ENCODE peak calls at places on chromosomes 12 and 14, in ten cellular contexts. One of them, this sample, is unnamed.

GRCh38 chr14:75981826-75982723 is at the start of gene TGFB3:
- DNase-seq in small intestine: peak; percentile 78
- DNase-seq in lower leg skin: peak; percentile 79
- DNase-seq in foreskin fibroblast: peak; percentile 95
- DNase-seq in Panc1: no peak
- DNase-seq in mucosa of descending colon: peak; percentile 84
- DNase-seq in left ventricle myocardium inferior: peak; percentile 85
- DNase-seq in GM23338: peak; percentile 88
- DNase-seq in CD8-positive, alpha-beta T cell: peak; percentile 77
- DNase-seq in astrocyte of the spinal cord: peak; percentile 96
- DNase-seq in this sample: peak; percentile 95

GRCh38 chr14:69664865-69665526 is 53.6 kb downstream of the SUSD6 start:
- DNase-seq in small intestine: no peak
- DNase-seq in lower leg skin: no peak
- DNase-seq in foreskin fibroblast: no peak
- DNase-seq in Panc1: no peak
- DNase-seq in mucosa of descending colon: no peak
- DNase-seq in left ventricle myocardium inferior: no peak
- DNase-seq in GM23338: no peak
- DNase-seq in CD8-positive, alpha-beta T cell: no peak
- DNase-seq in astrocyte of the spinal cord: no peak
- DNase-seq in this sample: no peak

GRCh38 chr14:94612580-94613554 is 676 bp downstream of the SERPINA3 start:
- DNase-seq in small intestine: no peak
- DNase-seq in lower leg skin: no peak
- DNase-seq in foreskin fibroblast: peak; percentile 40
- DNase-seq in Panc1: no peak
- DNase-seq in mucosa of descending colon: no peak
- DNase-seq in left ventricle myocardium inferior: peak; percentile 57
- DNase-seq in GM23338: no peak
- DNase-seq in CD8-positive, alpha-beta T cell: no peak
- DNase-seq in astrocyte of the spinal cord: no peak
- DNase-seq in this sample: no peak

GRCh38 chr12:2826721-2827515 is 7.9 kb downstream of the NRIP2 start:
- DNase-seq in small intestine: no peak
- DNase-seq in lower leg skin: no peak
- DNase-seq in foreskin fibroblast: no peak
- DNase-seq in Panc1: no peak
- DNase-seq in mucosa of descending colon: no peak
- DNase-seq in left ventricle myocardium inferior: no peak
- DNase-seq in GM23338: no peak
- DNase-seq in CD8-positive, alpha-beta T cell: no peak
- DNase-seq in astrocyte of the spinal cord: peak; percentile 43
- DNase-seq in this sample: no peak

GRCh38 chr12:127342861-127343260 is 924.1 kb upstream of the TMEM132C start:
- DNase-seq in small intestine: no peak
- DNase-seq in lower leg skin: no peak
- DNase-seq in foreskin fibroblast: no peak
- DNase-seq in Panc1: no peak
- DNase-seq in mucosa of descending colon: no peak
- DNase-seq in left ventricle myocardium inferior: no peak
- DNase-seq in GM23338: no peak
- DNase-seq in CD8-positive, alpha-beta T cell: no peak
- DNase-seq in astrocyte of the spinal cord: peak; percentile 42
- DNase-seq in this sample: no peak

GRCh38 chr12:27052176-27052575 is 29.8 kb downstream of the MED21 start:
- DNase-seq in small intestine: no peak
- DNase-seq in lower leg skin: no peak
- DNase-seq in foreskin fibroblast: no peak
- DNase-seq in Panc1: no peak
- DNase-seq in mucosa of descending colon: no peak
- DNase-seq in left ventricle myocardium inferior: no peak
- DNase-seq in GM23338: no peak
- DNase-seq in CD8-positive, alpha-beta T cell: no peak
- DNase-seq in astrocyte of the spinal cord: no peak
- DNase-seq in this sample: no peak

GRCh38 chr12:98399532-98399931 is 115.9 kb upstream of the TMPO start:
- DNase-seq in small intestine: peak; percentile 27
- DNase-seq in lower leg skin: no peak
- DNase-seq in foreskin fibroblast: peak; percentile 58
- DNase-seq in Panc1: no peak
- DNase-seq in mucosa of descending colon: no peak
- DNase-seq in left ventricle myocardium inferior: no peak
- DNase-seq in GM23338: peak; percentile 58
- DNase-seq in CD8-positive, alpha-beta T cell: peak; percentile 42
- DNase-seq in astrocyte of the spinal cord: peak; percentile 88
- DNase-seq in this sample: no peak

GRCh38 chr12:62813031-62813829 is 121.7 kb downstream of the PPM1H start:
- DNase-seq in small intestine: peak; percentile 42
- DNase-seq in lower leg skin: peak; percentile 43
- DNase-seq in foreskin fibroblast: peak; percentile 86
- DNase-seq in Panc1: peak; percentile 42
- DNase-seq in mucosa of descending colon: no peak
- DNase-seq in left ventricle myocardium inferior: peak; percentile 68
- DNase-seq in GM23338: peak; percentile 89
- DNase-seq in CD8-positive, alpha-beta T cell: peak; percentile 19
- DNase-seq in astrocyte of the spinal cord: peak; percentile 69
- DNase-seq in this sample: peak; percentile 91

GRCh38 chr12:30428098-30428497 is 267.6 kb downstream of the IPO8 start:
- DNase-seq in small intestine: no peak
- DNase-seq in lower leg skin: no peak
- DNase-seq in foreskin fibroblast: no peak
- DNase-seq in Panc1: no peak
- DNase-seq in mucosa of descending colon: no peak
- DNase-seq in left ventricle myocardium inferior: no peak
- DNase-seq in GM23338: no peak
- DNase-seq in CD8-positive, alpha-beta T cell: no peak
- DNase-seq in astrocyte of the spinal cord: no peak
- DNase-seq in this sample: no peak

GRCh38 chr12:57898308-57898970 is 42.9 kb upstream of the ATP23 start:
- DNase-seq in small intestine: no peak
- DNase-seq in lower leg skin: no peak
- DNase-seq in foreskin fibroblast: peak; percentile 44
- DNase-seq in Panc1: no peak
- DNase-seq in mucosa of descending colon: no peak
- DNase-seq in left ventricle myocardium inferior: no peak
- DNase-seq in GM23338: no peak
- DNase-seq in CD8-positive, alpha-beta T cell: no peak
- DNase-seq in astrocyte of the spinal cord: peak; percentile 1
- DNase-seq in this sample: peak; percentile 46

GRCh38 chr12:45379261-45379660 is 163.4 kb downstream of the ANO6 start:
- DNase-seq in small intestine: peak; percentile 63
- DNase-seq in lower leg skin: no peak
- DNase-seq in foreskin fibroblast: peak; percentile 61
- DNase-seq in Panc1: peak; percentile 33
- DNase-seq in mucosa of descending colon: no peak
- DNase-seq in left ventricle myocardium inferior: no peak
- DNase-seq in GM23338: no peak
- DNase-seq in CD8-positive, alpha-beta T cell: no peak
- DNase-seq in astrocyte of the spinal cord: peak; percentile 43
- DNase-seq in this sample: no peak

GRCh38 chr14:90760055-90760444 is 56.2 kb downstream of the TTC7B start:
- DNase-seq in small intestine: no peak
- DNase-seq in lower leg skin: no peak
- DNase-seq in foreskin fibroblast: no peak
- DNase-seq in Panc1: no peak
- DNase-seq in mucosa of descending colon: no peak
- DNase-seq in left ventricle myocardium inferior: no peak
- DNase-seq in GM23338: no peak
- DNase-seq in CD8-positive, alpha-beta T cell: no peak
- DNase-seq in astrocyte of the spinal cord: no peak
- DNase-seq in this sample: no peak

GRCh38 chr12:113601656-113602263 is 130.1 kb upstream of the LHX5 start:
- DNase-seq in small intestine: no peak
- DNase-seq in lower leg skin: no peak
- DNase-seq in foreskin fibroblast: no peak
- DNase-seq in Panc1: no peak
- DNase-seq in mucosa of descending colon: no peak
- DNase-seq in left ventricle myocardium inferior: no peak
- DNase-seq in GM23338: peak; percentile 70
- DNase-seq in CD8-positive, alpha-beta T cell: no peak
- DNase-seq in astrocyte of the spinal cord: no peak
- DNase-seq in this sample: no peak

GRCh38 chr12:23771230-23771949 is 178.1 kb downstream of the SOX5 start:
- DNase-seq in small intestine: no peak
- DNase-seq in lower leg skin: peak; percentile 15
- DNase-seq in foreskin fibroblast: no peak
- DNase-seq in Panc1: no peak
- DNase-seq in mucosa of descending colon: no peak
- DNase-seq in left ventricle myocardium inferior: peak; percentile 48
- DNase-seq in GM23338: no peak
- DNase-seq in CD8-positive, alpha-beta T cell: no peak
- DNase-seq in astrocyte of the spinal cord: peak; percentile 18
- DNase-seq in this sample: peak; percentile 76

GRCh38 chr12:121927798-121928197 is 9.4 kb downstream of the CFAP251 start:
- DNase-seq in small intestine: no peak
- DNase-seq in lower leg skin: no peak
- DNase-seq in foreskin fibroblast: peak; percentile 27
- DNase-seq in Panc1: no peak
- DNase-seq in mucosa of descending colon: no peak
- DNase-seq in left ventricle myocardium inferior: no peak
- DNase-seq in GM23338: no peak
- DNase-seq in CD8-positive, alpha-beta T cell: no peak
- DNase-seq in astrocyte of the spinal cord: no peak
- DNase-seq in this sample: no peak

GRCh38 chr12:121930862-121931261 is 12.5 kb downstream of the CFAP251 start:
- DNase-seq in small intestine: no peak
- DNase-seq in lower leg skin: no peak
- DNase-seq in foreskin fibroblast: no peak
- DNase-seq in Panc1: no peak
- DNase-seq in mucosa of descending colon: no peak
- DNase-seq in left ventricle myocardium inferior: no peak
- DNase-seq in GM23338: no peak
- DNase-seq in CD8-positive, alpha-beta T cell: no peak
- DNase-seq in astrocyte of the spinal cord: no peak
- DNase-seq in this sample: no peak

GRCh38 chr12:121932176-121932536 is 13.8 kb downstream of the CFAP251 start:
- DNase-seq in small intestine: no peak
- DNase-seq in lower leg skin: no peak
- DNase-seq in foreskin fibroblast: no peak
- DNase-seq in Panc1: no peak
- DNase-seq in mucosa of descending colon: no peak
- DNase-seq in left ventricle myocardium inferior: no peak
- DNase-seq in GM23338: no peak
- DNase-seq in CD8-positive, alpha-beta T cell: no peak
- DNase-seq in astrocyte of the spinal cord: no peak
- DNase-seq in this sample: no peak

GRCh38 chr12:121925361-121925725 is 7.0 kb downstream of the CFAP251 start:
- DNase-seq in small intestine: no peak
- DNase-seq in lower leg skin: no peak
- DNase-seq in foreskin fibroblast: peak; percentile 93
- DNase-seq in Panc1: no peak
- DNase-seq in mucosa of descending colon: no peak
- DNase-seq in left ventricle myocardium inferior: no peak
- DNase-seq in GM23338: no peak
- DNase-seq in CD8-positive, alpha-beta T cell: no peak
- DNase-seq in astrocyte of the spinal cord: peak; percentile 83
- DNase-seq in this sample: no peak

DNA sequence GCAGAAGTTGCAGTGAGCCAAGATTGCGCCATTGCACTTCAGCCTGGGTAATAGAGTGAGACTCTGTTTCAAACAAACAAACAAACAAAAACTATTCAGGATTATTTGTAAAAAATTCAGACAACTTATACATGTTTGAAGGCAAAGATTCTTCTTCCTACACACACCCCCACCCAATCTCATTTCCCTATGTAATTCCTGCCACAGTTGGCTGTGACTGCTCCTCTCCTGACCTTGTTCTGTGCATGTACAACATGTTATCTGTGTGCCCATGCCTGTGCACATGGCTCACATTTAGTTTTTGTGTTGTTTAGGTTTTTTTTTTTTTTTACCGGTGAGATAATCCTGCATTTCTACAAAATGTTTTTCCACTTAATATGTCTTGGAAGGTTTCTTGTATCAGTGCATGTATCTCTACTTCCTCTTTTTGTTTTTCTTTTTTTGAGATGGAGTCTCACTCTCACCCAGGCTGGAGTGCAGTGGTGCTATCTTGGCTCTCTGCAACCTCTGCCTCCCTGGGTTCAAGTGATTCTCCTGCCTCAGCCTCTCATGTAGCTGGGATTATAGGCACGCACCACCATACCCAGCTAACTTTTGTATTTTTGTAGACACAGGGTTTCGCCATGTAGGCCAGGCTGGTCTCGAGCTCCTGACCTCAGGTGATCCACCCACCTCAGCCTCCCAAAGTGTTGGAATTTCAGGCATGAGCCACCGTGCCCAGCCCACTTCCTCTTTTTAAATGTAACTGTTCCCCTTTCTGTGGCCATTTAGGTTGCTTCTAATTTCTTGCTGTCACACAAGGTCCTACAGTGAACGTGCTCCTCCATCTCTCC is 8.7 kb downstream of the CFAP251 start:
- DNase-seq in small intestine: no peak
- DNase-seq in lower leg skin: no peak
- DNase-seq in foreskin fibroblast: no peak
- DNase-seq in Panc1: no peak
- DNase-seq in mucosa of descending colon: no peak
- DNase-seq in left ventricle myocardium inferior: no peak
- DNase-seq in GM23338: peak; percentile 43
- DNase-seq in CD8-positive, alpha-beta T cell: no peak
- DNase-seq in astrocyte of the spinal cord: no peak
- DNase-seq in this sample: no peak
- H3K4me3 ChIP-seq in small intestine: no peak overlapping the region
- H3K4me3 ChIP-seq in lower leg skin: no peak overlapping the region
- H3K4me3 ChIP-seq in foreskin fibroblast: no peak overlapping the region
- H3K4me3 ChIP-seq in Panc1: no peak overlapping the region
- H3K4me3 ChIP-seq in mucosa of descending colon: no peak overlapping the region
- H3K4me3 ChIP-seq in left ventricle myocardium inferior: no peak overlapping the region
- H3K4me3 ChIP-seq in GM23338: no peak overlapping the region
- H3K4me3 ChIP-seq in CD8-positive, alpha-beta T cell: no peak overlapping the region
- H3K4me3 ChIP-seq in astrocyte of the spinal cord: no peak overlapping the region
- H3K4me3 ChIP-seq in this sample: no peak overlapping the region

GRCh38 chr12:124867389-124867930 is 3.8 kb upstream of the SCARB1 start:
- DNase-seq in small intestine: peak; percentile 80
- DNase-seq in lower leg skin: no peak
- DNase-seq in foreskin fibroblast: peak; percentile 34
- DNase-seq in Panc1: no peak
- DNase-seq in mucosa of descending colon: no peak
- DNase-seq in left ventricle myocardium inferior: no peak
- DNase-seq in GM23338: no peak
- DNase-seq in CD8-positive, alpha-beta T cell: no peak
- DNase-seq in astrocyte of the spinal cord: peak; percentile 33
- DNase-seq in this sample: no peak
- H3K4me3 ChIP-seq in small intestine: no peak overlapping the region
- H3K4me3 ChIP-seq in lower leg skin: no peak overlapping the region
- H3K4me3 ChIP-seq in foreskin fibroblast: no peak overlapping the region
- H3K4me3 ChIP-seq in Panc1: no peak overlapping the region
- H3K4me3 ChIP-seq in mucosa of descending colon: no peak overlapping the region
- H3K4me3 ChIP-seq in left ventricle myocardium inferior: no peak overlapping the region
- H3K4me3 ChIP-seq in GM23338: no peak overlapping the region
- H3K4me3 ChIP-seq in CD8-positive, alpha-beta T cell: no peak overlapping the region
- H3K4me3 ChIP-seq in astrocyte of the spinal cord: no peak overlapping the region
- H3K4me3 ChIP-seq in this sample: no peak overlapping the region

GRCh38 chr14:73753043-73753886 is 39.1 kb upstream of the PNMA1 start:
- DNase-seq in small intestine: peak; percentile 98
- DNase-seq in lower leg skin: no peak
- DNase-seq in foreskin fibroblast: peak; percentile 55
- DNase-seq in Panc1: no peak
- DNase-seq in mucosa of descending colon: peak; percentile 91
- DNase-seq in left ventricle myocardium inferior: peak; percentile 62
- DNase-seq in GM23338: no peak
- DNase-seq in CD8-positive, alpha-beta T cell: peak; percentile 54
- DNase-seq in astrocyte of the spinal cord: peak; percentile 22
- DNase-seq in this sample: peak; percentile 80
- H3K4me3 ChIP-seq in small intestine: peak overlapping the region; percentile 16
- H3K4me3 ChIP-seq in lower leg skin: no peak overlapping the region
- H3K4me3 ChIP-seq in foreskin fibroblast: peak overlapping the region; percentile 47
- H3K4me3 ChIP-seq in Panc1: peak overlapping the region; percentile 85
- H3K4me3 ChIP-seq in mucosa of descending colon: no peak overlapping the region
- H3K4me3 ChIP-seq in left ventricle myocardium inferior: peak overlapping the region; percentile 51
- H3K4me3 ChIP-seq in GM23338: no peak overlapping the region
- H3K4me3 ChIP-seq in CD8-positive, alpha-beta T cell: peak overlapping the region; percentile 55
- H3K4me3 ChIP-seq in astrocyte of the spinal cord: no peak overlapping the region
- H3K4me3 ChIP-seq in this sample: no peak overlapping the region

GRCh38 chr12:123268850-123269249 is 2.8 kb downstream of the CDK2AP1 start:
- DNase-seq in small intestine: no peak
- DNase-seq in lower leg skin: no peak
- DNase-seq in foreskin fibroblast: no peak
- DNase-seq in Panc1: no peak
- DNase-seq in mucosa of descending colon: no peak
- DNase-seq in left ventricle myocardium inferior: no peak
- DNase-seq in GM23338: no peak
- DNase-seq in CD8-positive, alpha-beta T cell: no peak
- DNase-seq in astrocyte of the spinal cord: no peak
- DNase-seq in this sample: peak; percentile 51
- H3K4me3 ChIP-seq in small intestine: no peak overlapping the region
- H3K4me3 ChIP-seq in lower leg skin: no peak overlapping the region
- H3K4me3 ChIP-seq in foreskin fibroblast: peak overlapping the region; percentile 43
- H3K4me3 ChIP-seq in Panc1: no peak overlapping the region
- H3K4me3 ChIP-seq in mucosa of descending colon: no peak overlapping the region
- H3K4me3 ChIP-seq in left ventricle myocardium inferior: peak overlapping the region; percentile 84
- H3K4me3 ChIP-seq in GM23338: peak overlapping the region; percentile 78
- H3K4me3 ChIP-seq in CD8-positive, alpha-beta T cell: peak overlapping the region; percentile 65
- H3K4me3 ChIP-seq in astrocyte of the spinal cord: peak overlapping the region; percentile 80
- H3K4me3 ChIP-seq in this sample: no peak overlapping the region

This sample was measured in aorta.